ENCODE peak calls at places on chromosomes 4 and X, in eight cellular contexts. A is mammary epithelial cell, Y is fibroblast of the aortic adventitia, Q is lower lobe of right lung, G is transverse colon, U is choroid plexus epithelial cell, Z is spleen, E is hepatocyte. D is an unnamed sample.

GRCh38 chr4:76943790-76944189 is 5.8 kb upstream of the SEPTIN11 start:
- DNase-seq in Q (no peak), Z (no peak), E (no peak), G (no peak), U (no peak), A (no peak), Y (no peak), D (no peak)

GRCh38 chrX:148661035-148661434 is 160.6 kb downstream of the AFF2 start:
- DNase-seq in U (no peak), G (no peak), Q (no peak), Z (no peak), Y (peak; percentile 32), A (peak; percentile 20), E (no peak), D (peak; percentile 44)

GRCh38 chr4:91837608-91838029 is 466.1 kb upstream of the GRID2 start:
- DNase-seq in Z (no peak), Q (no peak), E (peak; percentile 31), Y (peak; percentile 85), A (peak; percentile 69), G (no peak), U (peak; percentile 66), D (no peak)

GRCh38 chr4:139274790-139275189 is 5.2 kb downstream of the MGARP start:
- DNase-seq in Z (no peak), Y (no peak), Q (no peak), E (no peak), G (no peak), U (no peak), A (no peak), D (no peak)

GRCh38 chrX:724256-724655 is 93.7 kb downstream of the SHOX start:
- DNase-seq in Z (no peak), A (no peak), G (no peak), Q (no peak), Y (peak; percentile 5), U (no peak), E (no peak), D (no peak)

GRCh38 chr4:84498203-84499026 is 677 bp downstream of the NKX6-1 start:
- DNase-seq in E (peak; percentile 34), U (peak; percentile 50), A (peak; percentile 24), Y (peak; percentile 37), G (no peak), Z (no peak), Q (no peak), D (peak; percentile 25)

GRCh38 chrX:123833387-123833786 is 26.5 kb upstream of the XIAP start:
- DNase-seq in A (peak; percentile 42), U (peak; percentile 62), Z (no peak), Y (peak; percentile 56), Q (no peak), G (peak; percentile 76), E (peak; percentile 69), D (peak; percentile 53)

GRCh38 chr4:106369456-106370060 is 980 bp upstream of the GIMD1 start:
- DNase-seq in Q (no peak), Z (no peak), U (peak; percentile 95), E (peak; percentile 83), G (no peak), Y (peak; percentile 92), A (peak; percentile 50), D (peak; percentile 88)

GRCh38 chrX:130118396-130118795 is 8.1 kb upstream of the ELF4 start:
- DNase-seq in U (peak; percentile 89), Z (no peak), Q (no peak), E (peak; percentile 45), A (peak; percentile 60), Y (peak; percentile 88), G (no peak), D (peak; percentile 80)

GRCh38 chrX:34058005-34058404 is 74.1 kb downstream of the FAM47A start:
- DNase-seq in A (no peak), G (no peak), U (no peak), Z (no peak), Q (no peak), E (no peak), Y (no peak), D (no peak)

GRCh38 chr4:51885371-51885770 is 42.4 kb downstream of the DCUN1D4 start:
- DNase-seq in A (no peak), Y (peak; percentile 36), U (peak; percentile 63), Z (no peak), Q (no peak), G (no peak), E (peak; percentile 46), D (peak; percentile 28)

GRCh38 chrX:9866633-9867032 is 80.4 kb downstream of the SHROOM2 start:
- DNase-seq in Y (no peak), A (no peak), E (no peak), G (no peak), Q (no peak), U (no peak), Z (no peak), D (peak; percentile 20)

GRCh38 chr4:858831-859451 is 33.0 kb upstream of the CPLX1 start:
- DNase-seq in G (no peak), Q (peak; percentile 46), U (no peak), Z (peak; percentile 73), Y (no peak), E (no peak), A (no peak), D (no peak)

GRCh38 chrX:65677954-65678469 is 10.6 kb downstream of the MSN start:
- DNase-seq in Q (no peak), Z (no peak), G (no peak), A (peak; percentile 79), Y (peak; percentile 95), E (peak; percentile 23), U (peak; percentile 79), D (peak; percentile 93)

GRCh38 chr4:113384600-113384999 is 335.1 kb downstream of the ANK2 start:
- DNase-seq in Q (no peak), U (peak; percentile 30), E (no peak), G (no peak), Y (peak; percentile 89), Z (no peak), A (peak; percentile 54), D (peak; percentile 84)
- H3K4me3 ChIP-seq in Q (no peak overlapping the region), U (no peak overlapping the region), E (no peak overlapping the region), G (no peak overlapping the region), Y (no peak overlapping the region), Z (no peak overlapping the region), A (no peak overlapping the region), D (no peak overlapping the region)

GRCh38 chrX:109384569-109385174 is 97.2 kb downstream of the GUCY2F start:
- DNase-seq in G (no peak), U (peak; percentile 63), A (no peak), Z (no peak), Y (peak; percentile 54), Q (no peak), E (peak; percentile 64), D (peak; percentile 37)
- TF ChIP-seq CTCF in G (no peak), U (peak; percentile 54), A (peak; percentile 63), Z (no peak), Y (peak; percentile 43), Q (peak; percentile 36), E (peak; percentile 77), D (peak; percentile 49)

GRCh38 chrX:39764441-39764914 is 333.3 kb downstream of the BCOR start:
- DNase-seq in E (no peak), G (no peak), Y (no peak), A (no peak), U (peak; percentile 68), Z (no peak), Q (no peak), D (no peak)
- H3K4me3 ChIP-seq in E (no peak overlapping the region), G (no peak overlapping the region), Y (no peak overlapping the region), A (no peak overlapping the region), U (no peak overlapping the region), Z (no peak overlapping the region), Q (no peak overlapping the region), D (no peak overlapping the region)

GRCh38 chr4:167985565-167985964 is 106.8 kb upstream of the ANXA10 start:
- DNase-seq in Z (peak; percentile 52), Y (no peak), A (no peak), Q (no peak), U (no peak), E (no peak), G (no peak), D (no peak)

GRCh38 chr4:167987285-167987684 is 105.1 kb upstream of the ANXA10 start:
- DNase-seq in E (no peak), Q (no peak), Y (no peak), A (no peak), G (no peak), Z (no peak), U (no peak), D (no peak)

GRCh38 chr4:167986044-167986443 is 106.3 kb upstream of the ANXA10 start:
- DNase-seq in A (no peak), G (no peak), Q (no peak), U (no peak), Z (peak; percentile 46), E (no peak), Y (no peak), D (no peak)

GRCh38 chr4:167989815-167990214 is 102.5 kb upstream of the ANXA10 start:
- DNase-seq in G (no peak), U (peak; percentile 11), Q (no peak), Z (no peak), A (no peak), Y (peak; percentile 56), E (no peak), D (no peak)
- TF ChIP-seq CTCF in G (no peak), U (no peak), Q (no peak), Z (no peak), A (peak; percentile 35), Y (peak; percentile 23), E (no peak), D (no peak)

GRCh38 chr4:152352645-152353116 is 183.2 kb downstream of the FBXW7 start:
- DNase-seq in G (peak; percentile 19), Y (peak; percentile 98), A (peak; percentile 98), E (peak; percentile 82), U (peak; percentile 99), Z (peak; percentile 69), Q (no peak), D (peak; percentile 98)
- H3K4me3 ChIP-seq in G (peak overlapping the region; percentile 25), Y (peak overlapping the region; percentile 75), A (peak overlapping the region; percentile 96), E (peak overlapping the region; percentile 32), U (peak overlapping the region; percentile 66), Z (peak overlapping the region; percentile 26), Q (peak overlapping the region; percentile 39), D (peak overlapping the region; percentile 81)

GRCh38 chrX:94830717-94831116 is 1156.7 kb downstream of the FAM133A start:
- DNase-seq in Q (no peak), A (no peak), U (no peak), G (no peak), E (no peak), Y (no peak), Z (no peak), D (no peak)

GRCh38 chrX:94834226-94834625 is 1160.2 kb downstream of the FAM133A start:
- DNase-seq in E (peak; percentile 10), A (no peak), Y (no peak), Z (no peak), Q (no peak), U (no peak), G (no peak), D (no peak)

GRCh38 chrX:94831364-94831763 is 1157.4 kb downstream of the FAM133A start:
- DNase-seq in G (no peak), A (peak; percentile 1), E (peak; percentile 23), Z (no peak), U (peak; percentile 11), Y (peak; percentile 39), Q (no peak), D (peak; percentile 28)
- TF ChIP-seq CTCF in G (no peak), A (peak; percentile 69), E (peak; percentile 74), Z (no peak), U (peak; percentile 30), Y (peak; percentile 56), Q (peak; percentile 19), D (peak; percentile 47)

DNA sequence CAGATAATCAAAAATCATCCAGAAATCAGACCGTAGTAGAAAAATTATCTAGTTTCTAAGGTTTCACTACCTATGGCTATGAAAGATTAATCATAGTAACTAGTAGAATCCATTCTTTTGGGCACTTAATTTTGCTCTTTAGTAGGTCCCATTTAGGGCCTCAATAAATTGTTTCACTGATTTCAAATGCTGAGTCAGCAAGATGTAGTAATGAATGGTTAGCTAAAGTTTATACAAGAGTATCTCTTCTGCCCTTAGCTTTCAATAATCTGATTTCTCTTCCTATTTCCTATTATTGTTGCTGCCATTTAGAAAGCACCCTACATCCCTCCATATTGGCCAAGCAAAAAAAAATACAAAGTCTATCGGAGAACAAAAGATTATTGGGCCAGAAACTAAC is 283.2 kb upstream of the PCDH10 start:
- DNase-seq in U (no peak), G (no peak), E (no peak), Q (no peak), Y (no peak), A (no peak), Z (no peak), D (no peak)
- H3K4me3 ChIP-seq in U (no peak overlapping the region), G (no peak overlapping the region), E (no peak overlapping the region), Q (no peak overlapping the region), Y (no peak overlapping the region), A (no peak overlapping the region), Z (no peak overlapping the region), D (no peak overlapping the region)

D was measured in fibroblast of mammary gland.